ENCODE peak calls at places on chromosomes 12 and 14, in four cellular contexts. One of them, this sample, is unnamed.
A peak's percentile ranks its signal among the peaks of the same experiment; 100 is the strongest.

GRCh38 chr12:117527480-117527857 is 166.0 kb upstream of the NOS1 start:
- DNase-seq in lower leg skin: no peak
- DNase-seq in HTR-8/SVneo: no peak
- DNase-seq in NCI-H1092 treated with DMSO at 0.1 percent for 48 hours: no peak
- DNase-seq in this sample: no peak

GRCh38 chr12:98416845-98417244 is 98.5 kb upstream of the TMPO start:
- DNase-seq in lower leg skin: no peak
- DNase-seq in HTR-8/SVneo: no peak
- DNase-seq in NCI-H1092 treated with DMSO at 0.1 percent for 48 hours: no peak
- DNase-seq in this sample: no peak

GRCh38 chr12:60180298-60180697 is 584.5 kb downstream of the SLC16A7 start:
- DNase-seq in lower leg skin: no peak
- DNase-seq in HTR-8/SVneo: no peak
- DNase-seq in NCI-H1092 treated with DMSO at 0.1 percent for 48 hours: no peak
- DNase-seq in this sample: no peak

GRCh38 chr14:36719823-36720222 is 58.2 kb downstream of the PAX9 start:
- DNase-seq in lower leg skin: no peak
- DNase-seq in HTR-8/SVneo: no peak
- DNase-seq in NCI-H1092 treated with DMSO at 0.1 percent for 48 hours: no peak
- DNase-seq in this sample: no peak

GRCh38 chr14:64760916-64761315 is 56.7 kb downstream of the PLEKHG3 start:
- DNase-seq in lower leg skin: no peak
- DNase-seq in HTR-8/SVneo: no peak
- DNase-seq in NCI-H1092 treated with DMSO at 0.1 percent for 48 hours: no peak
- DNase-seq in this sample: no peak

GRCh38 chr12:47033081-47033480 is 46.3 kb upstream of the PCED1B start:
- DNase-seq in lower leg skin: peak; percentile 84
- DNase-seq in HTR-8/SVneo: no peak
- DNase-seq in NCI-H1092 treated with DMSO at 0.1 percent for 48 hours: no peak
- DNase-seq in this sample: no peak

GRCh38 chr12:105975351-105975750 is 163.4 kb downstream of the NUAK1 start:
- DNase-seq in lower leg skin: no peak
- DNase-seq in HTR-8/SVneo: no peak
- DNase-seq in NCI-H1092 treated with DMSO at 0.1 percent for 48 hours: no peak
- DNase-seq in this sample: no peak

GRCh38 chr12:25382311-25383106 is 131.8 kb upstream of the KRAS start:
- DNase-seq in lower leg skin: peak; percentile 75
- DNase-seq in HTR-8/SVneo: no peak
- DNase-seq in NCI-H1092 treated with DMSO at 0.1 percent for 48 hours: no peak
- DNase-seq in this sample: no peak

GRCh38 chr14:105397350-105397931 is 897 bp upstream of the TEX22 start:
- DNase-seq in lower leg skin: no peak
- DNase-seq in HTR-8/SVneo: no peak
- DNase-seq in NCI-H1092 treated with DMSO at 0.1 percent for 48 hours: no peak
- DNase-seq in this sample: no peak

GRCh38 chr12:55712154-55712553 is 3.7 kb upstream of the BLOC1S1 start:
- DNase-seq in lower leg skin: no peak
- DNase-seq in HTR-8/SVneo: no peak
- DNase-seq in NCI-H1092 treated with DMSO at 0.1 percent for 48 hours: no peak
- DNase-seq in this sample: no peak

GRCh38 chr12:69966409-69966808 is 141.4 kb downstream of the MYRFL start:
- DNase-seq in lower leg skin: peak; percentile 89
- DNase-seq in HTR-8/SVneo: peak; percentile 25
- DNase-seq in NCI-H1092 treated with DMSO at 0.1 percent for 48 hours: no peak
- DNase-seq in this sample: peak; percentile 90

GRCh38 chr12:55072093-55072492 is 52.3 kb downstream of the NEUROD4 start:
- DNase-seq in lower leg skin: no peak
- DNase-seq in HTR-8/SVneo: no peak
- DNase-seq in NCI-H1092 treated with DMSO at 0.1 percent for 48 hours: peak; percentile 35
- DNase-seq in this sample: peak; percentile 46

GRCh38 chr12:28216016-28216415 is 25.8 kb downstream of the CCDC91 start:
- DNase-seq in lower leg skin: no peak
- DNase-seq in HTR-8/SVneo: no peak
- DNase-seq in NCI-H1092 treated with DMSO at 0.1 percent for 48 hours: no peak
- DNase-seq in this sample: no peak

GRCh38 chr12:87439990-87440827 is 589.0 kb downstream of the C12orf50 start:
- DNase-seq in lower leg skin: no peak
- DNase-seq in HTR-8/SVneo: peak; percentile 23
- DNase-seq in NCI-H1092 treated with DMSO at 0.1 percent for 48 hours: no peak
- DNase-seq in this sample: no peak

GRCh38 chr12:94099191-94099983 is 49.0 kb upstream of the PLXNC1 start:
- DNase-seq in lower leg skin: no peak
- DNase-seq in HTR-8/SVneo: peak; percentile 53
- DNase-seq in NCI-H1092 treated with DMSO at 0.1 percent for 48 hours: no peak
- DNase-seq in this sample: no peak

GRCh38 chr12:27550653-27550975 is 26.6 kb downstream of the PPFIBP1 start:
- DNase-seq in lower leg skin: no peak
- DNase-seq in HTR-8/SVneo: no peak
- DNase-seq in NCI-H1092 treated with DMSO at 0.1 percent for 48 hours: no peak
- DNase-seq in this sample: no peak

GRCh38 chr12:89906824-89907223 is 198.2 kb upstream of the ATP2B1 start:
- DNase-seq in lower leg skin: no peak
- DNase-seq in HTR-8/SVneo: no peak
- DNase-seq in NCI-H1092 treated with DMSO at 0.1 percent for 48 hours: no peak
- DNase-seq in this sample: no peak

GRCh38 chr14:81062816-81063215 is 107.4 kb downstream of the TSHR start:
- DNase-seq in lower leg skin: no peak
- DNase-seq in HTR-8/SVneo: no peak
- DNase-seq in NCI-H1092 treated with DMSO at 0.1 percent for 48 hours: peak; percentile 24
- DNase-seq in this sample: no peak

GRCh38 chr14:38731962-38732361 is 371.1 kb downstream of the SEC23A start:
- DNase-seq in lower leg skin: no peak
- DNase-seq in HTR-8/SVneo: no peak
- DNase-seq in NCI-H1092 treated with DMSO at 0.1 percent for 48 hours: peak; percentile 81
- DNase-seq in this sample: no peak

GRCh38 chr14:106287506-106287905 is 761.1 kb downstream of the TMEM121 start:
- DNase-seq in lower leg skin: no peak
- DNase-seq in HTR-8/SVneo: no peak
- DNase-seq in NCI-H1092 treated with DMSO at 0.1 percent for 48 hours: no peak
- DNase-seq in this sample: no peak

GRCh38 chr14:92546347-92547053 is 32.9 kb downstream of the RIN3 start:
- DNase-seq in lower leg skin: no peak
- DNase-seq in HTR-8/SVneo: no peak
- DNase-seq in NCI-H1092 treated with DMSO at 0.1 percent for 48 hours: no peak
- DNase-seq in this sample: no peak

GRCh38 chr12:46556820-46557524 is 184.4 kb upstream of the SLC38A2 start:
- DNase-seq in lower leg skin: no peak
- DNase-seq in HTR-8/SVneo: no peak
- DNase-seq in NCI-H1092 treated with DMSO at 0.1 percent for 48 hours: no peak
- DNase-seq in this sample: no peak

GRCh38 chr12:14982986-14983385 is 10.1 kb downstream of the PDE6H start:
- DNase-seq in lower leg skin: no peak
- DNase-seq in HTR-8/SVneo: no peak
- DNase-seq in NCI-H1092 treated with DMSO at 0.1 percent for 48 hours: no peak
- DNase-seq in this sample: no peak

GRCh38 chr14:104579507-104579906 is at the start of gene C14orf180:
- DNase-seq in lower leg skin: no peak
- DNase-seq in HTR-8/SVneo: no peak
- DNase-seq in NCI-H1092 treated with DMSO at 0.1 percent for 48 hours: no peak
- DNase-seq in this sample: no peak

GRCh38 chr12:48037267-48037915 is 33.1 kb upstream of the COL2A1 start:
- DNase-seq in lower leg skin: no peak
- DNase-seq in HTR-8/SVneo: peak; percentile 17
- DNase-seq in NCI-H1092 treated with DMSO at 0.1 percent for 48 hours: no peak
- DNase-seq in this sample: no peak

GRCh38 chr12:92722897-92723296 is 20.1 kb downstream of the PLEKHG7 start:
- DNase-seq in lower leg skin: no peak
- DNase-seq in HTR-8/SVneo: no peak
- DNase-seq in NCI-H1092 treated with DMSO at 0.1 percent for 48 hours: no peak
- DNase-seq in this sample: no peak

GRCh38 chr12:91327889-91328288 is 145.3 kb upstream of the DCN start:
- DNase-seq in lower leg skin: no peak
- DNase-seq in HTR-8/SVneo: no peak
- DNase-seq in NCI-H1092 treated with DMSO at 0.1 percent for 48 hours: no peak
- DNase-seq in this sample: no peak

GRCh38 chr14:60304509-60304908 is 55.5 kb downstream of the PPM1A start:
- DNase-seq in lower leg skin: no peak
- DNase-seq in HTR-8/SVneo: no peak
- DNase-seq in NCI-H1092 treated with DMSO at 0.1 percent for 48 hours: no peak
- DNase-seq in this sample: no peak

GRCh38 chr12:97404549-97404948 is 58.1 kb upstream of the RMST start:
- DNase-seq in lower leg skin: no peak
- DNase-seq in HTR-8/SVneo: peak; percentile 15
- DNase-seq in NCI-H1092 treated with DMSO at 0.1 percent for 48 hours: peak; percentile 74
- DNase-seq in this sample: no peak